ENCODE peak calls at places on chromosomes 3 and 15, in ten cellular contexts. One of them, this sample, is unnamed.

GRCh38 chr15:42285042-42285441 is 11.8 kb upstream of the TMEM87A start:
- DNase-seq in naive thymus-derived CD4-positive, alpha-beta T cell: no peak
- DNase-seq in kidney: no peak
- DNase-seq in tibial artery: no peak
- DNase-seq in upper lobe of right lung: no peak
- DNase-seq in spleen: no peak
- DNase-seq in ovary: no peak
- DNase-seq in CD8-positive, alpha-beta memory T cell: no peak
- DNase-seq in breast epithelium: no peak
- DNase-seq in tibial nerve: no peak
- DNase-seq in this sample: no peak

GRCh38 chr3:52245322-52246263 is at the start of gene PPM1M:
- DNase-seq in naive thymus-derived CD4-positive, alpha-beta T cell: peak; percentile 71
- DNase-seq in kidney: peak; percentile 86
- DNase-seq in tibial artery: peak; percentile 78
- DNase-seq in upper lobe of right lung: peak; percentile 81
- DNase-seq in spleen: peak; percentile 93
- DNase-seq in ovary: peak; percentile 56
- DNase-seq in CD8-positive, alpha-beta memory T cell: peak; percentile 73
- DNase-seq in breast epithelium: no peak
- DNase-seq in tibial nerve: no peak
- DNase-seq in this sample: peak; percentile 60

GRCh38 chr15:72199721-72200212 is 2.2 kb upstream of the GRAMD2A start:
- DNase-seq in naive thymus-derived CD4-positive, alpha-beta T cell: peak; percentile 67
- DNase-seq in kidney: peak; percentile 80
- DNase-seq in tibial artery: peak; percentile 87
- DNase-seq in upper lobe of right lung: peak; percentile 82
- DNase-seq in spleen: peak; percentile 88
- DNase-seq in ovary: peak; percentile 60
- DNase-seq in CD8-positive, alpha-beta memory T cell: peak; percentile 55
- DNase-seq in breast epithelium: peak; percentile 81
- DNase-seq in tibial nerve: peak; percentile 88
- DNase-seq in this sample: peak; percentile 81

GRCh38 chr3:189363856-189364255 is 192.1 kb downstream of the TPRG1 start:
- DNase-seq in naive thymus-derived CD4-positive, alpha-beta T cell: no peak
- DNase-seq in kidney: no peak
- DNase-seq in tibial artery: peak; percentile 70
- DNase-seq in upper lobe of right lung: no peak
- DNase-seq in spleen: no peak
- DNase-seq in ovary: no peak
- DNase-seq in CD8-positive, alpha-beta memory T cell: no peak
- DNase-seq in breast epithelium: no peak
- DNase-seq in tibial nerve: no peak
- DNase-seq in this sample: no peak

GRCh38 chr15:45790325-45790943 is 155.6 kb downstream of the SQOR start:
- DNase-seq in naive thymus-derived CD4-positive, alpha-beta T cell: no peak
- DNase-seq in kidney: no peak
- DNase-seq in tibial artery: no peak
- DNase-seq in upper lobe of right lung: no peak
- DNase-seq in spleen: no peak
- DNase-seq in ovary: no peak
- DNase-seq in CD8-positive, alpha-beta memory T cell: no peak
- DNase-seq in breast epithelium: no peak
- DNase-seq in tibial nerve: peak; percentile 23
- DNase-seq in this sample: peak; percentile 58

GRCh38 chr3:9195390-9195789 is 54.1 kb downstream of the SRGAP3 start:
- DNase-seq in naive thymus-derived CD4-positive, alpha-beta T cell: no peak
- DNase-seq in kidney: no peak
- DNase-seq in tibial artery: no peak
- DNase-seq in upper lobe of right lung: no peak
- DNase-seq in spleen: no peak
- DNase-seq in ovary: no peak
- DNase-seq in CD8-positive, alpha-beta memory T cell: no peak
- DNase-seq in breast epithelium: no peak
- DNase-seq in tibial nerve: no peak
- DNase-seq in this sample: no peak

GRCh38 chr15:31323627-31324026 is 3.0 kb upstream of the KLF13 start:
- DNase-seq in naive thymus-derived CD4-positive, alpha-beta T cell: no peak
- DNase-seq in kidney: peak; percentile 46
- DNase-seq in tibial artery: no peak
- DNase-seq in upper lobe of right lung: no peak
- DNase-seq in spleen: no peak
- DNase-seq in ovary: no peak
- DNase-seq in CD8-positive, alpha-beta memory T cell: no peak
- DNase-seq in breast epithelium: no peak
- DNase-seq in tibial nerve: no peak
- DNase-seq in this sample: no peak

GRCh38 chr3:172372895-172373294 is 75.4 kb downstream of the GHSR start:
- DNase-seq in naive thymus-derived CD4-positive, alpha-beta T cell: no peak
- DNase-seq in kidney: no peak
- DNase-seq in tibial artery: no peak
- DNase-seq in upper lobe of right lung: no peak
- DNase-seq in spleen: no peak
- DNase-seq in ovary: no peak
- DNase-seq in CD8-positive, alpha-beta memory T cell: no peak
- DNase-seq in breast epithelium: no peak
- DNase-seq in tibial nerve: no peak
- DNase-seq in this sample: no peak

GRCh38 chr3:74370342-74370741 is 244.1 kb downstream of the CNTN3 start:
- DNase-seq in naive thymus-derived CD4-positive, alpha-beta T cell: no peak
- DNase-seq in kidney: no peak
- DNase-seq in tibial artery: no peak
- DNase-seq in upper lobe of right lung: no peak
- DNase-seq in spleen: no peak
- DNase-seq in ovary: no peak
- DNase-seq in CD8-positive, alpha-beta memory T cell: no peak
- DNase-seq in breast epithelium: no peak
- DNase-seq in tibial nerve: no peak
- DNase-seq in this sample: no peak

GRCh38 chr3:140829796-140830195 is 111.8 kb upstream of the SLC25A36 start:
- DNase-seq in naive thymus-derived CD4-positive, alpha-beta T cell: no peak
- DNase-seq in kidney: no peak
- DNase-seq in tibial artery: no peak
- DNase-seq in upper lobe of right lung: no peak
- DNase-seq in spleen: no peak
- DNase-seq in ovary: no peak
- DNase-seq in CD8-positive, alpha-beta memory T cell: no peak
- DNase-seq in breast epithelium: no peak
- DNase-seq in tibial nerve: no peak
- DNase-seq in this sample: no peak

GRCh38 chr3:50913279-50913678 is 238.6 kb downstream of the DOCK3 start:
- DNase-seq in naive thymus-derived CD4-positive, alpha-beta T cell: no peak
- DNase-seq in kidney: no peak
- DNase-seq in tibial artery: no peak
- DNase-seq in upper lobe of right lung: peak; percentile 66
- DNase-seq in spleen: no peak
- DNase-seq in ovary: no peak
- DNase-seq in CD8-positive, alpha-beta memory T cell: no peak
- DNase-seq in breast epithelium: no peak
- DNase-seq in tibial nerve: no peak
- DNase-seq in this sample: peak; percentile 25

GRCh38 chr3:127691974-127692373 is 19.2 kb downstream of the ABTB1 start:
- DNase-seq in naive thymus-derived CD4-positive, alpha-beta T cell: no peak
- DNase-seq in kidney: peak; percentile 51
- DNase-seq in tibial artery: peak; percentile 48
- DNase-seq in upper lobe of right lung: peak; percentile 34
- DNase-seq in spleen: no peak
- DNase-seq in ovary: no peak
- DNase-seq in CD8-positive, alpha-beta memory T cell: no peak
- DNase-seq in breast epithelium: no peak
- DNase-seq in tibial nerve: no peak
- DNase-seq in this sample: no peak

GRCh38 chr3:127689266-127689860 is 16.6 kb downstream of the ABTB1 start:
- DNase-seq in naive thymus-derived CD4-positive, alpha-beta T cell: no peak
- DNase-seq in kidney: peak; percentile 45
- DNase-seq in tibial artery: peak; percentile 64
- DNase-seq in upper lobe of right lung: peak; percentile 49
- DNase-seq in spleen: peak; percentile 64
- DNase-seq in ovary: no peak
- DNase-seq in CD8-positive, alpha-beta memory T cell: no peak
- DNase-seq in breast epithelium: no peak
- DNase-seq in tibial nerve: no peak
- DNase-seq in this sample: peak; percentile 11

GRCh38 chr3:127691494-127691893 is 18.7 kb downstream of the ABTB1 start:
- DNase-seq in naive thymus-derived CD4-positive, alpha-beta T cell: no peak
- DNase-seq in kidney: peak; percentile 57
- DNase-seq in tibial artery: peak; percentile 61
- DNase-seq in upper lobe of right lung: peak; percentile 50
- DNase-seq in spleen: peak; percentile 61
- DNase-seq in ovary: no peak
- DNase-seq in CD8-positive, alpha-beta memory T cell: no peak
- DNase-seq in breast epithelium: no peak
- DNase-seq in tibial nerve: no peak
- DNase-seq in this sample: no peak

GRCh38 chr3:127690106-127690505 is 17.4 kb downstream of the ABTB1 start:
- DNase-seq in naive thymus-derived CD4-positive, alpha-beta T cell: no peak
- DNase-seq in kidney: no peak
- DNase-seq in tibial artery: peak; percentile 74
- DNase-seq in upper lobe of right lung: no peak
- DNase-seq in spleen: peak; percentile 35
- DNase-seq in ovary: no peak
- DNase-seq in CD8-positive, alpha-beta memory T cell: no peak
- DNase-seq in breast epithelium: no peak
- DNase-seq in tibial nerve: no peak
- DNase-seq in this sample: peak; percentile 4

GRCh38 chr3:127690823-127691452 is 18.2 kb downstream of the ABTB1 start:
- DNase-seq in naive thymus-derived CD4-positive, alpha-beta T cell: no peak
- DNase-seq in kidney: peak; percentile 78
- DNase-seq in tibial artery: peak; percentile 86
- DNase-seq in upper lobe of right lung: peak; percentile 69
- DNase-seq in spleen: peak; percentile 76
- DNase-seq in ovary: no peak
- DNase-seq in CD8-positive, alpha-beta memory T cell: no peak
- DNase-seq in breast epithelium: no peak
- DNase-seq in tibial nerve: no peak
- DNase-seq in this sample: peak; percentile 52
- H3K27ac ChIP-seq in naive thymus-derived CD4-positive, alpha-beta T cell: no peak overlapping the region
- H3K27ac ChIP-seq in kidney: no peak overlapping the region
- H3K27ac ChIP-seq in tibial artery: peak overlapping the region; percentile 82
- H3K27ac ChIP-seq in upper lobe of right lung: peak overlapping the region; percentile 44
- H3K27ac ChIP-seq in spleen: no peak overlapping the region
- H3K27ac ChIP-seq in ovary: no peak overlapping the region
- H3K27ac ChIP-seq in CD8-positive, alpha-beta memory T cell: no peak overlapping the region
- H3K27ac ChIP-seq in breast epithelium: peak overlapping the region; percentile 16
- H3K27ac ChIP-seq in tibial nerve: no peak overlapping the region
- H3K27ac ChIP-seq in this sample: no peak overlapping the region

GRCh38 chr3:138457863-138458735 is 23.7 kb downstream of the ESYT3 start:
- DNase-seq in naive thymus-derived CD4-positive, alpha-beta T cell: peak; percentile 13
- DNase-seq in kidney: no peak
- DNase-seq in tibial artery: peak; percentile 51
- DNase-seq in upper lobe of right lung: peak; percentile 61
- DNase-seq in spleen: peak; percentile 50
- DNase-seq in ovary: no peak
- DNase-seq in CD8-positive, alpha-beta memory T cell: no peak
- DNase-seq in breast epithelium: peak; percentile 9
- DNase-seq in tibial nerve: no peak
- DNase-seq in this sample: no peak
- H3K4me3 ChIP-seq in naive thymus-derived CD4-positive, alpha-beta T cell: no peak overlapping the region
- H3K4me3 ChIP-seq in kidney: no peak overlapping the region
- H3K4me3 ChIP-seq in tibial artery: no peak overlapping the region
- H3K4me3 ChIP-seq in upper lobe of right lung: no peak overlapping the region
- H3K4me3 ChIP-seq in spleen: no peak overlapping the region
- H3K4me3 ChIP-seq in ovary: no peak overlapping the region
- H3K4me3 ChIP-seq in CD8-positive, alpha-beta memory T cell: no peak overlapping the region
- H3K4me3 ChIP-seq in breast epithelium: no peak overlapping the region
- H3K4me3 ChIP-seq in tibial nerve: no peak overlapping the region
- H3K4me3 ChIP-seq in this sample: no peak overlapping the region

GRCh38 chr3:127501177-127501576 is 89.4 kb downstream of the TPRA1 start:
- DNase-seq in naive thymus-derived CD4-positive, alpha-beta T cell: no peak
- DNase-seq in kidney: no peak
- DNase-seq in tibial artery: no peak
- DNase-seq in upper lobe of right lung: no peak
- DNase-seq in spleen: no peak
- DNase-seq in ovary: no peak
- DNase-seq in CD8-positive, alpha-beta memory T cell: no peak
- DNase-seq in breast epithelium: no peak
- DNase-seq in tibial nerve: no peak
- DNase-seq in this sample: no peak
- H3K9me3 ChIP-seq in naive thymus-derived CD4-positive, alpha-beta T cell: no peaks in the 10 kb centered on the region
- H3K9me3 ChIP-seq in kidney: peaks cover 11% of the 10 kb centered on the region
- H3K9me3 ChIP-seq in tibial artery: peaks cover 4% of the 10 kb centered on the region
- H3K9me3 ChIP-seq in upper lobe of right lung: no peaks in the 10 kb centered on the region
- H3K9me3 ChIP-seq in spleen: peaks cover 42% of the 10 kb centered on the region
- H3K9me3 ChIP-seq in ovary: no peaks in the 10 kb centered on the region
- H3K9me3 ChIP-seq in CD8-positive, alpha-beta memory T cell: no peaks in the 10 kb centered on the region
- H3K9me3 ChIP-seq in breast epithelium: no peaks in the 10 kb centered on the region
- H3K9me3 ChIP-seq in tibial nerve: peaks cover 17% of the 10 kb centered on the region
- H3K9me3 ChIP-seq in this sample: no peaks in the 10 kb centered on the region

DNA sequence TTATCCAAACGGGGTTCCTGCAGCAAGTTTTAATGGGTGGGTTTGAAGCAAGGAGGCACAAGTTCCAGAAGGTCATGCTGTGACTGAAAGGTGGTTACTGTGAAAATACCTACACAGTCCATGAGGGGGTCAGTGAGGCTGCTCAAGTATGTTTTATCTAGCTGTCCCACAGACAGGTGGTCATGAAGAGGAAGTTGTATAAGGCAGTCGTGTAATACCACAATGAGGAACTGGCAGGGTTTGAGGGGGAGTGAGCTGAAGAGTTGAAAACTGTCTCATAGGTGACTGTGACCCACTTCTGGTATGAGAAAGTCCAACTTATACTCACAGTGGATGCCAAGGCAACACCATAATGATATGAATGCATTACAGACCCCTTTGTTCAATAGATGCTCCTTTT is 856.8 kb downstream of the OTOL1 start:
- DNase-seq in naive thymus-derived CD4-positive, alpha-beta T cell: no peak
- DNase-seq in kidney: no peak
- DNase-seq in tibial artery: no peak
- DNase-seq in upper lobe of right lung: no peak
- DNase-seq in spleen: no peak
- DNase-seq in ovary: no peak
- DNase-seq in CD8-positive, alpha-beta memory T cell: no peak
- DNase-seq in breast epithelium: no peak
- DNase-seq in tibial nerve: no peak
- DNase-seq in this sample: no peak
- H3K27ac ChIP-seq in naive thymus-derived CD4-positive, alpha-beta T cell: no peak overlapping the region
- H3K27ac ChIP-seq in kidney: no peak overlapping the region
- H3K27ac ChIP-seq in tibial artery: no peak overlapping the region
- H3K27ac ChIP-seq in upper lobe of right lung: no peak overlapping the region
- H3K27ac ChIP-seq in spleen: no peak overlapping the region
- H3K27ac ChIP-seq in ovary: no peak overlapping the region
- H3K27ac ChIP-seq in CD8-positive, alpha-beta memory T cell: no peak overlapping the region
- H3K27ac ChIP-seq in breast epithelium: no peak overlapping the region
- H3K27ac ChIP-seq in tibial nerve: no peak overlapping the region
- H3K27ac ChIP-seq in this sample: no peak overlapping the region

DNA sequence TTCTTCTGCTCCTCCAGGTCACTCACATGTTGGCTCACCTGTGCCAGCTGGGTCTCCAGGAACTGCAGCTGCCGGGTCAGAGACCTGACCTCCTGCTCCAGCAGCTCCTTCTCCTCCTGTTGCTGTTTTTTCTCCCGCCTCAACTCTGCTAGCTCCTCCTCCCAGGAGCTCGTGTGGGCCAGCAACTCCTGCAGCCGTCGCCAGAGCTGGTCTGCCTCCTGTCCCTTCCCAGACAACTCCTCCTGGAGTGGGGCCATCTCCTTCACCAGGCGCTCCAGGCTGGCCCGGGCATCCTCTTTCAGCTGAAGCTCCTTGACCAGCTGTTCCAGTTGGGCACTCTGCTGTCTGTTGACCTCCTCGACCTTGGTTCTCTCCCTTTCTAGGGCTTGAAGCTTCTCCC is 24.5 kb downstream of the CXCR6 start:
- DNase-seq in naive thymus-derived CD4-positive, alpha-beta T cell: no peak
- DNase-seq in kidney: no peak
- DNase-seq in tibial artery: no peak
- DNase-seq in upper lobe of right lung: no peak
- DNase-seq in spleen: no peak
- DNase-seq in ovary: no peak
- DNase-seq in CD8-positive, alpha-beta memory T cell: no peak
- DNase-seq in breast epithelium: no peak
- DNase-seq in tibial nerve: no peak
- DNase-seq in this sample: no peak
- H3K4me3 ChIP-seq in naive thymus-derived CD4-positive, alpha-beta T cell: no peak overlapping the region
- H3K4me3 ChIP-seq in kidney: no peak overlapping the region
- H3K4me3 ChIP-seq in tibial artery: no peak overlapping the region
- H3K4me3 ChIP-seq in upper lobe of right lung: no peak overlapping the region
- H3K4me3 ChIP-seq in spleen: no peak overlapping the region
- H3K4me3 ChIP-seq in ovary: no peak overlapping the region
- H3K4me3 ChIP-seq in CD8-positive, alpha-beta memory T cell: no peak overlapping the region
- H3K4me3 ChIP-seq in breast epithelium: no peak overlapping the region
- H3K4me3 ChIP-seq in tibial nerve: no peak overlapping the region
- H3K4me3 ChIP-seq in this sample: no peak overlapping the region

This sample was measured in body of pancreas.